ENCODE peak calls at places on chromosomes 5 and 9, in nine cellular contexts. B is left ventricle myocardium inferior, R is AG10803, U is IMR-90, C is stomach, D is NB4, P is heart right ventricle, H is dorsolateral prefrontal cortex, E is neural progenitor cell. I is an unnamed sample.

GRCh38 chr9:136437430-136437829 is 2.2 kb downstream of the INPP5E start:
- DNase-seq in B (no peak), R (peak; percentile 57), U (peak; percentile 34), C (no peak), D (no peak), P (no peak), H (no peak), E (no peak), I (no peak)

GRCh38 chr5:168114444-168115017 is 176.9 kb upstream of the WWC1 start:
- DNase-seq in B (peak; percentile 28), R (peak; percentile 54), U (peak; percentile 14), C (peak; percentile 76), D (peak; percentile 55), P (peak; percentile 21), H (peak; percentile 49), E (peak; percentile 66), I (peak; percentile 54)

GRCh38 chr5:55634204-55634785 is 77.8 kb downstream of the SLC38A9 start:
- DNase-seq in B (no peak), R (peak; percentile 89), U (peak; percentile 15), C (no peak), D (no peak), P (no peak), H (no peak), E (no peak), I (no peak)

GRCh38 chr9:95045751-95046150 is 271.8 kb downstream of the FANCC start:
- DNase-seq in B (no peak), R (no peak), U (no peak), C (peak; percentile 60), D (no peak), P (no peak), H (no peak), E (peak; percentile 43), I (no peak)

GRCh38 chr5:137613554-137614265 is 114.6 kb upstream of the SPOCK1 start:
- DNase-seq in B (no peak), R (peak; percentile 22), U (peak; percentile 23), C (no peak), D (peak; percentile 76), P (no peak), H (no peak), E (no peak), I (no peak)

GRCh38 chr5:95942414-95942813 is 19.2 kb downstream of the ELL2 start:
- DNase-seq in B (no peak), R (no peak), U (no peak), C (no peak), D (no peak), P (no peak), H (no peak), E (no peak), I (no peak)

GRCh38 chr5:115455241-115455640 is 89.3 kb downstream of the FEM1C start:
- DNase-seq in B (no peak), R (peak; percentile 56), U (peak; percentile 85), C (no peak), D (peak; percentile 31), P (no peak), H (no peak), E (no peak), I (no peak)

GRCh38 chr5:82355921-82356454 is 77.8 kb upstream of the RPS23 start:
- DNase-seq in B (no peak), R (peak; percentile 62), U (no peak), C (no peak), D (no peak), P (no peak), H (no peak), E (no peak), I (no peak)

GRCh38 chr5:99878830-99879229 is 656.3 kb upstream of the FAM174A start:
- DNase-seq in B (no peak), R (no peak), U (no peak), C (no peak), D (no peak), P (no peak), H (no peak), E (no peak), I (no peak)

GRCh38 chr9:86941196-86941595 is 6.1 kb downstream of the GAS1 start:
- DNase-seq in B (no peak), R (no peak), U (no peak), C (no peak), D (no peak), P (no peak), H (no peak), E (peak; percentile 41), I (no peak)

GRCh38 chr5:153658606-153659005 is 168.1 kb downstream of the GRIA1 start:
- DNase-seq in B (no peak), R (peak; percentile 6), U (no peak), C (no peak), D (no peak), P (no peak), H (no peak), E (peak; percentile 81), I (no peak)

GRCh38 chr5:139650031-139650688 is 2.0 kb downstream of the CXXC5 start:
- DNase-seq in B (peak; percentile 53), R (no peak), U (no peak), C (peak; percentile 56), D (peak; percentile 64), P (peak; percentile 53), H (no peak), E (peak; percentile 80), I (peak; percentile 50)

GRCh38 chr9:122256206-122256605 is 8.4 kb downstream of the RBM18 start:
- DNase-seq in B (no peak), R (no peak), U (no peak), C (no peak), D (no peak), P (no peak), H (no peak), E (no peak), I (no peak)

GRCh38 chr9:35522189-35522588 is 32.3 kb downstream of the RUSC2 start:
- DNase-seq in B (no peak), R (no peak), U (no peak), C (no peak), D (no peak), P (no peak), H (no peak), E (no peak), I (no peak)

GRCh38 chr5:74552101-74552500 is 88.4 kb downstream of the ENC1 start:
- DNase-seq in B (no peak), R (no peak), U (peak; percentile 70), C (no peak), D (no peak), P (no peak), H (no peak), E (no peak), I (no peak)

GRCh38 chr5:68817696-68818695 is 275.8 kb upstream of the SLC30A5 start:
- DNase-seq in B (no peak), R (peak; percentile 50), U (no peak), C (no peak), D (no peak), P (no peak), H (peak; percentile 77), E (peak; percentile 12), I (no peak)

GRCh38 chr5:78610163-78610583 is 38.4 kb downstream of the LHFPL2 start:
- DNase-seq in B (no peak), R (peak; percentile 86), U (peak; percentile 67), C (no peak), D (no peak), P (no peak), H (no peak), E (no peak), I (no peak)

GRCh38 chr5:126484248-126484647 is 61.0 kb downstream of the GRAMD2B start:
- DNase-seq in B (no peak), R (no peak), U (no peak), C (no peak), D (no peak), P (no peak), H (no peak), E (no peak), I (no peak)

GRCh38 chr5:129172561-129172960 is 78.0 kb downstream of the ISOC1 start:
- DNase-seq in B (no peak), R (no peak), U (no peak), C (no peak), D (no peak), P (no peak), H (no peak), E (peak; percentile 8), I (no peak)
- TF ChIP-seq CTCF in B (peak; percentile 40), R (no peak), U (peak; percentile 21), C (no peak), D (no peak), P (peak; percentile 35), H (peak; percentile 62), E (no peak), I (no peak)

GRCh38 chr9:124467410-124468060 is 17.3 kb downstream of the ADGRD2 start:
- DNase-seq in B (no peak), R (no peak), U (no peak), C (no peak), D (no peak), P (no peak), H (no peak), E (no peak), I (peak; percentile 23)
- H3K4me3 ChIP-seq in B (no peak overlapping the region), R (no peak overlapping the region), U (no peak overlapping the region), C (no peak overlapping the region), D (no peak overlapping the region), P (no peak overlapping the region), H (no peak overlapping the region), E (no peak overlapping the region), I (no peak overlapping the region)

GRCh38 chr9:134420974-134421432 is 94.7 kb downstream of the RXRA start:
- DNase-seq in B (no peak), R (no peak), U (no peak), C (no peak), D (no peak), P (no peak), H (no peak), E (no peak), I (no peak)

GRCh38 chr9:134418354-134418753 is 92.1 kb downstream of the RXRA start:
- DNase-seq in B (peak; percentile 64), R (no peak), U (no peak), C (no peak), D (no peak), P (peak; percentile 66), H (no peak), E (no peak), I (no peak)

GRCh38 chr9:134420281-134420835 is 94.1 kb downstream of the RXRA start:
- DNase-seq in B (no peak), R (no peak), U (no peak), C (no peak), D (no peak), P (no peak), H (no peak), E (no peak), I (no peak)

GRCh38 chr9:134418986-134419683 is 92.9 kb downstream of the RXRA start:
- DNase-seq in B (no peak), R (no peak), U (no peak), C (no peak), D (no peak), P (no peak), H (no peak), E (no peak), I (no peak)

GRCh38 chr9:134419684-134420076 is 93.4 kb downstream of the RXRA start:
- DNase-seq in B (no peak), R (no peak), U (no peak), C (no peak), D (no peak), P (no peak), H (no peak), E (peak; percentile 66), I (no peak)
- TF ChIP-seq CTCF in B (peak; percentile 41), R (peak; percentile 12), U (peak; percentile 27), C (peak; percentile 5), D (peak; percentile 34), P (peak; percentile 11), H (peak; percentile 30), E (peak; percentile 52), I (no peak)

DNA sequence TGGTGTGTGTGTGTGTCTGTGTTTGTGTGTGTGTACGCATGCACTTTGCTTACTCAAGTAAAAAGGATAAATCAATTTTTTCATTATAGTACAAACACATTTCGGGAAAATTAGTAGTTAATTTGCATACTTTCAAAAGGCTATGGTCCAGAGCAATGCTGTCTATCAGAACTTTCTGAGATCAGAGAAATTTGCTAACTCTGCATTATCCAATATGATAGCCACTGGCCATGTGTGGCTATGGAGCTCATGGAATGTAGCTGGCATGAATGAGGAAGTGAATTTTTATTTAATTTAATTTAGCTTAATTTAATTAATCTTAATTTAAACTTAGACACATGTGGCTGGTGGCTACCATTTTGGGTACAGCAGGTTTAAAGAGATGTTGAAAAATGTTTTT is 289.6 kb downstream of the MAT2B start:
- DNase-seq in B (no peak), R (no peak), U (no peak), C (no peak), D (no peak), P (no peak), H (no peak), E (no peak), I (no peak)
- H3K4me3 ChIP-seq in B (no peak overlapping the region), R (no peak overlapping the region), U (no peak overlapping the region), C (no peak overlapping the region), D (no peak overlapping the region), P (no peak overlapping the region), H (no peak overlapping the region), E (no peak overlapping the region), I (no peak overlapping the region)

I was measured in lower lobe of right lung.